ENCODE peak calls at places on chromosomes 7 and 10, in four cellular contexts. Y is AG04450, L is Panc1, E is GM10248. Q is an unnamed sample.

GRCh38 chr10:63093227-63093626 is 39.9 kb upstream of the NRBF2 start:
- DNase-seq in L (no peak), E (no peak), Y (no peak), Q (no peak)

GRCh38 chr7:5470721-5471311 is 47.2 kb upstream of the TNRC18 start:
- DNase-seq in Y (no peak), E (no peak), L (no peak), Q (no peak)

GRCh38 chr7:82050792-82051191 is 280.9 kb upstream of the HGF start:
- DNase-seq in L (peak; percentile 46), Y (no peak), E (no peak), Q (no peak)

GRCh38 chr10:92855560-92855959 is 7.2 kb downstream of the EXOC6 start:
- DNase-seq in Y (no peak), E (no peak), L (no peak), Q (no peak)

GRCh38 chr7:43929529-43930457 is 3.6 kb downstream of the UBE2D4 start:
- DNase-seq in E (no peak), Y (no peak), L (no peak), Q (no peak)

GRCh38 chr7:159042639-159043101 is 102.0 kb downstream of the VIPR2 start:
- DNase-seq in Y (no peak), L (no peak), E (no peak), Q (no peak)

GRCh38 chr10:404341-404740 is 269.1 kb downstream of the ZMYND11 start:
- DNase-seq in L (no peak), Y (peak; percentile 83), E (no peak), Q (no peak)

GRCh38 chr10:53765311-53765710 is 992.7 kb upstream of the MBL2 start:
- DNase-seq in L (no peak), Y (no peak), E (no peak), Q (no peak)

GRCh38 chr10:15540729-15541128 is 169.6 kb upstream of the FAM171A1 start:
- DNase-seq in L (no peak), E (no peak), Y (no peak), Q (no peak)

GRCh38 chr10:102642553-102643345 is 1.5 kb upstream of the TRIM8 start:
- DNase-seq in Y (no peak), L (no peak), E (no peak), Q (no peak)

GRCh38 chr7:101934618-101935017 is 117.2 kb downstream of the CUX1 start:
- DNase-seq in E (no peak), Y (no peak), L (no peak), Q (no peak)

GRCh38 chr10:4074559-4075407 is 289.8 kb upstream of the KLF6 start:
- DNase-seq in Y (no peak), E (no peak), L (no peak), Q (no peak)

GRCh38 chr10:119024882-119025281 is 4.6 kb upstream of the NANOS1 start:
- DNase-seq in Y (no peak), E (no peak), L (no peak), Q (no peak)

GRCh38 chr7:121604627-121605296 is 208.7 kb upstream of the FAM3C start:
- DNase-seq in E (no peak), Y (no peak), L (no peak), Q (no peak)

GRCh38 chr10:5423774-5424173 is 11.4 kb downstream of the NET1 start:
- DNase-seq in Y (no peak), L (no peak), E (no peak), Q (no peak)

GRCh38 chr7:116938678-116939077 is 14.6 kb upstream of the ST7 start:
- DNase-seq in Y (no peak), E (no peak), L (no peak), Q (no peak)

GRCh38 chr10:103080891-103081581 is 112.0 kb downstream of the NT5C2 start:
- DNase-seq in Y (no peak), E (no peak), L (no peak), Q (no peak)

GRCh38 chr7:84042110-84042539 is 152.5 kb downstream of the SEMA3A start:
- DNase-seq in Y (peak; percentile 29), E (no peak), L (peak; percentile 82), Q (peak; percentile 56)

DNA sequence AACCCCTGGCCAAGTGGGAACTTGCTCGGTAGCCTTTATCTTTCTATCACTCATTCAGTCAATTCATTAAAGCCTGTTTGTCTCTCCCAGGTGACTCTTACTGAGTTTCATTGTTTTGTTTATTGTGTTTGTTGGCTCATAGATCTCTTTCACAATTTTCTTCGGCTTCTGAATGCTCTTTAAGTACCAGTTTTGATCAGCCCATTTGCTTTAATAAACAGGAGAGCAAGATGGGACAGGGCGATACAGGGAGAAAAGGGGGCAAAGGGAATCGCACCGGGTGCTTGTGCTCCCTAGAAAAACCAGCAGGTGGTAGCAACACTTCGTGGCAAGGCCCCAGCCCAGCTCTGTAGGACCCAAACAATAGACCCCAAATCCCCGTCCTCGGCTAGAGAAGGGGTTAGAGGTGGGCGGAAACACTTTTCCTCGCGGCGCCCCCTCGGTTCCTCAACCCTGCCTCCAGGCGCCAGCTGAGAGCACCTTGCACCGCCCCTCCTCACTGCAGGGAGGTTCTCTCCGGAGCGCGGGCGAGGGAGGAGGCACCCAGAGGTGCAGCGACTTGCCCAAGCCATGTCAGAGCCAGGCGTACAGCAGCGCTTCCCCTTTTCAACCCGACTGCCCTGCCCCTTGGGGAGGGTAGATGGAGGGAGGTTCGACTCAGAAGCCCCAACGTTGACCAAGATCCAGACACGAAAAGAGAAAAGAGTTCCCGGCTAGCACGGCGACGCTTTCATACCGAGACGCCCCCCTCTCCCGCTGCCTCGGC is 954 bp upstream of the EPHB6 start:
- DNase-seq in Y (peak; percentile 7), E (peak; percentile 84), L (peak; percentile 61), Q (no peak)
- TF ChIP-seq CTCF in Y (peak; percentile 73), E (peak; percentile 64), L (peak; percentile 90), Q (peak; percentile 84)

GRCh38 chr7:105876964-105877601 is 684 bp upstream of the ATXN7L1 start:
- DNase-seq in E (no peak), Y (no peak), L (no peak), Q (peak; percentile 12)
- TF ChIP-seq CTCF in E (no peak), Y (peak; percentile 31), L (no peak), Q (peak; percentile 20)

DNA sequence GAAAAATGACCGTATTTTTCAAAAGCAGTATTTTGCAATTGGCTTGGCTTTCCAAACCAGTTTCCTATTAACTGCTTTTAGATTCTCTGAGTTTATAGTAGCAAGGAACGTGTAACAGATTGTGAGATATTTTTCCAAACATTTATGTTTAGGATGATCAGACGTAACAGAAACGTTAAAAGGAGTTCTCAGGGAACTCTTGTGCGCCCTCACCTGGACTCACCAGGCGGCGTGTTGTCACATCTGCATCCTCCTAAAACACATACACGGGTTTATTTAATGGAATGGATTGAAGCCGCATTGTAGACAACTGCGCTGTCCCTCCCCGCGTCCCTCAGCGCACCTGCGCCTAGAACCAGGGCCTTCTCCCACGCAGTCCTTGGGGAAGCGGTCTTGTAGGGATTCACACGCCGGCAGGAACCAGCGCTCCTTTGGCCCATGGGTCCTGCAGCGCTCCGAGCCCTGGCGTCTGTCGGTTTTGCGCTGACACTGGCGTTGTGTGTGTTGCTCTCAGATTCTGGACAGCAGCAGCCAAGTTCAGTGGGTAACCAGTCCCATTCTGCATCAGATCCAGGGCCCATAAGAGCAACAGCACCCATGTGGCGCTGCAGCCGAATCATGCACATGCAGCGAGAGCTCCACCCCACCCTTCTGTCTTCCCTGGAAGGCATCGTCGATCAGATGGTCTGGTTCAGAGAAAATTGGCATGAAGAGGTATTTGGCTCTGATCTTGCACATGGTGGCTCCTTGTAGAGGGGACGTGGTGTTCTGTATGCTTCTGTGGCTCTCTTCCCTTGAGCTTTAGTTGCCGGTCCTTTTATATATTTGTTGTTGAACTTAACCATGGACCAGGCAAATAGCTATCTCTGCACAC is 114.9 kb downstream of the TRRAP start:
- DNase-seq in Y (no peak), E (no peak), L (no peak), Q (no peak)
- TF ChIP-seq CTCF in Y (no peak), E (no peak), L (no peak), Q (peak; percentile 31)

GRCh38 chr10:30270247-30270646 is 78.8 kb downstream of the MTPAP start:
- DNase-seq in E (no peak), Y (no peak), L (no peak), Q (no peak)
- TF ChIP-seq CTCF in E (no peak), Y (peak; percentile 37), L (peak; percentile 33), Q (peak; percentile 4)

GRCh38 chr10:35635576-35635975 is 6.5 kb downstream of the FZD8 start:
- DNase-seq in E (peak; percentile 58), Y (peak; percentile 32), L (peak; percentile 45), Q (no peak)
- TF ChIP-seq CTCF in E (peak; percentile 85), Y (peak; percentile 94), L (peak; percentile 81), Q (peak; percentile 98)

DNA sequence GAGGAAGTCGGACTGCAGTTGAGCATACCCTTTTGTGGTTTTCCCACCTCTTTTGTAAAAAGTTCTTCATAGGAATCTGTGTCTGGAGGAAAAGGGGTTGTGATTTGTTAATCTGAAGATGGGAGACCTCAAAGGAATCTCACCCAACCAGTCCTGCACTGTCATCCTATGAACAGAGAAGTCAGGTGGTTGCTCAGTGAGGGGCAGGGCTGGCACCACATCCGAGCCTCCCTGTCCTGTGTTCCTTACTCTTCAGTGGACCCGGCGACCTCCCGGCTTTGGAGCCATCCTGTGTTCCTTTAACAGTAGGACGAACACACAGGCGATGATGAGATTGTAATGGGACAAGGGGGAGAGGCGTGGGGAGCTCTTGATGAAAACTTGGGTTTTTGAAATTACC is 2.8 kb upstream of the MGMT start:
- DNase-seq in L (no peak), Y (no peak), E (no peak), Q (no peak)
- TF ChIP-seq CTCF in L (no peak), Y (no peak), E (no peak), Q (no peak)

GRCh38 chr10:57917019-57917418 is 350.7 kb downstream of the IPMK start:
- DNase-seq in L (no peak), E (no peak), Y (no peak), Q (no peak)

GRCh38 chr10:57925045-57925444 is 342.6 kb downstream of the IPMK start:
- DNase-seq in E (no peak), Y (no peak), L (no peak), Q (no peak)

GRCh38 chr10:57921140-57921539 is 346.6 kb downstream of the IPMK start:
- DNase-seq in Y (no peak), L (no peak), E (no peak), Q (no peak)

GRCh38 chr10:57919864-57920263 is 347.8 kb downstream of the IPMK start:
- DNase-seq in Y (no peak), E (no peak), L (no peak), Q (no peak)
- TF ChIP-seq CTCF in Y (no peak), E (no peak), L (no peak), Q (no peak)

GRCh38 chr7:20218261-20218660 is 1.1 kb upstream of the MACC1 start:
- DNase-seq in E (no peak), Y (no peak), L (no peak), Q (no peak)

GRCh38 chr7:20216637-20217036 is 547 bp downstream of the MACC1 start:
- DNase-seq in Y (no peak), L (no peak), E (no peak), Q (no peak)

GRCh38 chr7:20219062-20219445 is 1.9 kb upstream of the MACC1 start:
- DNase-seq in E (no peak), L (no peak), Y (no peak), Q (no peak)

GRCh38 chr7:20219446-20220292 is 2.5 kb upstream of the MACC1 start:
- DNase-seq in E (peak; percentile 54), L (no peak), Y (peak; percentile 69), Q (peak; percentile 72)

GRCh38 chr7:20217193-20217948 is at the start of gene MACC1:
- DNase-seq in Y (no peak), E (peak; percentile 46), L (no peak), Q (no peak)
- TF ChIP-seq CTCF in Y (no peak), E (peak; percentile 59), L (peak; percentile 26), Q (peak; percentile 63)

Q was measured in epithelial cell of proximal tubule.